ENCODE peak calls at places on chromosomes 4 and X, in four cellular contexts. N is endothelial cell of umbilical vein; K is CD4-positive, alpha-beta T cell; Z is colonic mucosa. U is an unnamed sample.

GRCh38 chr4:88743696-88744095 is 46.1 kb upstream of the NAP1L5 start:
- DNase-seq in N (no peak), K (no peak), Z (no peak), U (no peak)

GRCh38 chrX:34382416-34382815 is 250.3 kb upstream of the FAM47A start:
- DNase-seq in N (peak; percentile 72), K (no peak), Z (no peak), U (no peak)

GRCh38 chr4:146514651-146515379 is 6.9 kb downstream of the SLC10A7 start:
- DNase-seq in N (no peak), K (no peak), Z (no peak), U (peak; percentile 67)

GRCh38 chr4:128825226-128825625 is 15.7 kb downstream of the JADE1 start:
- DNase-seq in N (no peak), K (no peak), Z (no peak), U (no peak)

GRCh38 chr4:101346312-101346561 is 1.1 kb downstream of the PPP3CA start:
- DNase-seq in N (no peak), K (peak; percentile 17), Z (peak; percentile 62), U (no peak)

GRCh38 chrX:3585719-3586118 is 127.7 kb downstream of the PRKX start:
- DNase-seq in N (no peak), K (no peak), Z (no peak), U (no peak)

GRCh38 chr4:54217642-54218486 is 11.2 kb upstream of the PDGFRA start:
- DNase-seq in N (peak; percentile 84), K (peak; percentile 42), Z (peak; percentile 79), U (peak; percentile 67)

GRCh38 chrX:132218100-132218807 is 993 bp downstream of the RAP2C start:
- DNase-seq in N (peak; percentile 66), K (peak; percentile 64), Z (peak; percentile 83), U (peak; percentile 85)

GRCh38 chrX:153886915-153887314 is 942 bp upstream of the L1CAM start:
- DNase-seq in N (no peak), K (no peak), Z (no peak), U (no peak)

GRCh38 chr4:150368667-150369066 is 213.3 kb upstream of the MAB21L2 start:
- DNase-seq in N (no peak), K (no peak), Z (no peak), U (peak; percentile 81)

GRCh38 chrX:77785746-77786548 is at the start of gene ATRX:
- DNase-seq in N (peak; percentile 80), K (peak; percentile 55), Z (peak; percentile 73), U (peak; percentile 88)

GRCh38 chr4:37648084-37648817 is 37.9 kb downstream of the RELL1 start:
- DNase-seq in N (peak; percentile 90), K (no peak), Z (peak; percentile 81), U (no peak)

GRCh38 chr4:183157215-183157614 is 58.2 kb downstream of the WWC2 start:
- DNase-seq in N (no peak), K (no peak), Z (no peak), U (no peak)

GRCh38 chr4:110640608-110641007 is 17.7 kb upstream of the PITX2 start:
- DNase-seq in N (no peak), K (no peak), Z (no peak), U (no peak)

GRCh38 chrX:77946571-77946970 is 22.9 kb downstream of the PGAM4 start:
- DNase-seq in N (no peak), K (no peak), Z (no peak), U (no peak)

GRCh38 chr4:125432078-125432477 is 117.3 kb downstream of the FAT4 start:
- DNase-seq in N (no peak), K (no peak), Z (no peak), U (peak; percentile 39)

GRCh38 chr4:137180349-137180748 is 351.9 kb downstream of the PCDH18 start:
- DNase-seq in N (no peak), K (no peak), Z (no peak), U (peak; percentile 11)

GRCh38 chr4:148964456-148964855 is 522.2 kb upstream of the NR3C2 start:
- DNase-seq in N (no peak), K (no peak), Z (no peak), U (no peak)

GRCh38 chr4:5712517-5712916 is 1.5 kb downstream of the EVC start:
- DNase-seq in N (no peak), K (no peak), Z (no peak), U (no peak)

GRCh38 chr4:53484911-53485459 is 106.3 kb downstream of the LNX1 start:
- DNase-seq in N (no peak), K (no peak), Z (no peak), U (no peak)

GRCh38 chr4:158823461-158823873 is 54.6 kb downstream of the FNIP2 start:
- DNase-seq in N (peak; percentile 27), K (no peak), Z (no peak), U (no peak)
- TF ChIP-seq CTCF in N (no peak), K (no peak), Z (no peak), U (no peak)

DNA sequence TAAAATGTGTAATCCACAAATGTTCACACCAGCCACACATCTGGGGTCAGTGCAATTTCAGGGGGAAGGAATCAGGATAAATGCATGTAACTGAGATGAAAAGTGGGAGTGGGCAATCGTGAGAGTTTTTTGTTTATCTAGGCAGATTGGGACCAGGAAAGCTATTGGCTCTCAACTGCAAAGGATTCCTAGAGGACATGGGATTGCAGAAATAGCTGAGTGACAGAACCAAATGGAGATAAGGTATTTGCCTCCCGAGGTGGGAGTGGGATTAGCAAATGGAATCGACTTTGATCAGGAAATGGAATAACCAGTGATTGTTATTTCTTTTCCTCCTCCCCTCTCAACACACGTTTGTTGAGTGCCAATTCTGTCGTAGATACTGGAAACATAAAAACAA is 38.9 kb upstream of the GJB1 start:
- DNase-seq in N (no peak), K (no peak), Z (no peak), U (no peak)
- H3K27ac ChIP-seq in N (no peak overlapping the region), K (no peak overlapping the region), Z (no peak overlapping the region), U (no peak overlapping the region)

GRCh38 chr4:156475322-156475721 is 496.3 kb downstream of the PDGFC start:
- DNase-seq in N (peak; percentile 69), K (no peak), Z (no peak), U (peak; percentile 80)
- TF ChIP-seq CTCF in N (peak; percentile 32), K (no peak), Z (no peak), U (peak; percentile 68)

GRCh38 chr4:158462611-158463010 is 59.1 kb upstream of the RXFP1 start:
- DNase-seq in N (no peak), K (no peak), Z (no peak), U (no peak)
- H3K27ac ChIP-seq in N (no peak overlapping the region), K (no peak overlapping the region), Z (no peak overlapping the region), U (no peak overlapping the region)

U was measured in A673.